ENCODE peak calls at places on chromosomes 6 and 20, in four cellular contexts. One of them, this sample, is unnamed.
A peak's percentile ranks its signal among the peaks of the same experiment; 100 is the strongest.

GRCh38 chr6:39302669-39303424 is 11.4 kb downstream of the KCNK17 start:
- DNase-seq in lung: peak; percentile 89
- DNase-seq in tibial artery: peak; percentile 72
- DNase-seq in K562: peak; percentile 92
- DNase-seq in this sample: peak; percentile 96

GRCh38 chr20:15079594-15080340 is 742.4 kb upstream of the FLRT3 start:
- DNase-seq in K562: no peak
- DNase-seq in tibial artery: no peak
- DNase-seq in lung: no peak
- DNase-seq in this sample: no peak

GRCh38 chr20:51833326-51833725 is 31.0 kb upstream of the SALL4 start:
- DNase-seq in K562: no peak
- DNase-seq in tibial artery: no peak
- DNase-seq in lung: no peak
- DNase-seq in this sample: no peak

GRCh38 chr6:148257810-148258209 is 84.8 kb upstream of the SASH1 start:
- DNase-seq in lung: no peak
- DNase-seq in tibial artery: no peak
- DNase-seq in K562: no peak
- DNase-seq in this sample: no peak

GRCh38 chr6:56669585-56669984 is 26.9 kb upstream of the DST start:
- DNase-seq in K562: no peak
- DNase-seq in tibial artery: no peak
- DNase-seq in lung: no peak
- DNase-seq in this sample: no peak

GRCh38 chr6:154435400-154435945 is 75.0 kb downstream of the CNKSR3 start:
- DNase-seq in lung: no peak
- DNase-seq in tibial artery: no peak
- DNase-seq in K562: no peak
- DNase-seq in this sample: no peak

GRCh38 chr6:146913842-146914562 is 290.2 kb upstream of the STXBP5 start:
- DNase-seq in K562: peak; percentile 82
- DNase-seq in tibial artery: peak; percentile 76
- DNase-seq in lung: peak; percentile 77
- DNase-seq in this sample: no peak

GRCh38 chr6:44036196-44036595 is 91.1 kb downstream of the MRPL14 start:
- DNase-seq in tibial artery: no peak
- DNase-seq in K562: no peak
- DNase-seq in lung: no peak
- DNase-seq in this sample: peak; percentile 2

GRCh38 chr20:24060851-24061590 is 72.4 kb upstream of the GGTLC1 start:
- DNase-seq in tibial artery: no peak
- DNase-seq in lung: no peak
- DNase-seq in K562: no peak
- DNase-seq in this sample: no peak

GRCh38 chr6:160333841-160334240 is 14.3 kb upstream of the SLC22A3 start:
- DNase-seq in tibial artery: no peak
- DNase-seq in K562: no peak
- DNase-seq in lung: no peak
- DNase-seq in this sample: no peak

GRCh38 chr6:79170915-79171314 is 63.6 kb downstream of the HMGN3 start:
- DNase-seq in lung: no peak
- DNase-seq in tibial artery: no peak
- DNase-seq in K562: no peak
- DNase-seq in this sample: no peak

GRCh38 chr20:17910828-17911294 is 57.7 kb downstream of the SNX5 start:
- DNase-seq in K562: peak; percentile 62
- DNase-seq in tibial artery: peak; percentile 66
- DNase-seq in lung: peak; percentile 40
- DNase-seq in this sample: no peak

GRCh38 chr6:119126826-119127225 is 48.4 kb upstream of the FAM184A start:
- DNase-seq in K562: no peak
- DNase-seq in lung: no peak
- DNase-seq in tibial artery: no peak
- DNase-seq in this sample: no peak

GRCh38 chr6:142002825-142003405 is 129.8 kb upstream of the GJE1 start:
- DNase-seq in tibial artery: no peak
- DNase-seq in lung: no peak
- DNase-seq in K562: peak; percentile 7
- DNase-seq in this sample: no peak

GRCh38 chr6:137926207-137926731 is 59.2 kb downstream of the TNFAIP3 start:
- DNase-seq in lung: no peak
- DNase-seq in K562: peak; percentile 57
- DNase-seq in tibial artery: no peak
- DNase-seq in this sample: no peak

GRCh38 chr6:143337201-143337949 is 113.1 kb downstream of the ADAT2 start:
- DNase-seq in lung: no peak
- DNase-seq in K562: peak; percentile 60
- DNase-seq in tibial artery: no peak
- DNase-seq in this sample: peak; percentile 61

GRCh38 chr20:62822788-62823651 is 6.2 kb downstream of the COL9A3 start:
- DNase-seq in lung: no peak
- DNase-seq in K562: peak; percentile 93
- DNase-seq in tibial artery: no peak
- DNase-seq in this sample: peak; percentile 92

GRCh38 chr6:47631248-47632196 is 66.9 kb upstream of the ADGRF4 start:
- DNase-seq in K562: peak; percentile 48
- DNase-seq in tibial artery: no peak
- DNase-seq in lung: no peak
- DNase-seq in this sample: peak; percentile 23

DNA sequence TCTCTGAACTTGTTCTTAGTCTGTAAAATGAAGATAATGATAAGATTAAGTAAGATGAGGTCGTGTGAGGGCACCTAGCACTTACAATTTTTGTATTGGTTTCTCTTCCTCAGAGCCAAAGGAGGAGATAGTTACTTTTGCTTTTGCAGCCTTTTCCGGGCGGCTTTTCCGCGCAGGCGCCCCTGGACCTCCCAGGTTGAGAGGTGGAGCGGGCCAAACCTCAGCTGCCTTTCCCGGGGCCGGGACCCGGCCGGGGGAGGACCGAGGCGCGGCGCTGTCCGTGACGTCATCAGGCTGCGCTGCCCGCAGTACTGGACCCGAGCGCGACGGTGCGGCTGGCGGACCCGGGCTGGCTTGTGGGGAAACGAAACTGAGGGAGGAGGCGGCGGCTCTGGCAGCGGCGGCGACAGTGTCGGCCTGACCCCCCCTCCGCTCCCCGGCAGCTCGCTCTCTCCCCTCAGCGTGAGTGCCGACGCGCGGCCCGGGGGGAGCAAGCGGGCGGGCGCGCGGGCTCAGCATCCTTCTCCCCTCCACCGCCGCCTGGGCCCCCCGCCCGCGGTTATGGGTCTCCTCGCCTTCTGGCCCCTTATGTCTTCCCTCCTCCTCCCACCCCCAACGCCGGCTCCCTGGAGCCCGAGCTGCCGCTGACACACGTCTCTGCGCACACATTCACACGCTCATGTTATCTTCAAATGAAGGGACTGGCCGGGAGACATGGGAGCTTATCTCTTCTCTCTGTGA is at the start of gene CMTR1:
- DNase-seq in tibial artery: peak; percentile 91
- DNase-seq in K562: peak; percentile 99
- DNase-seq in lung: peak; percentile 96
- DNase-seq in this sample: peak; percentile 99
- H3K4me3 ChIP-seq in tibial artery: peak within 1 kb of the TSS; percentile 97
- H3K4me3 ChIP-seq in K562: peak within 1 kb of the TSS; percentile 88
- H3K4me3 ChIP-seq in lung: peak within 1 kb of the TSS; percentile 84
- H3K4me3 ChIP-seq in this sample: peak within 1 kb of the TSS; percentile 93

DNA sequence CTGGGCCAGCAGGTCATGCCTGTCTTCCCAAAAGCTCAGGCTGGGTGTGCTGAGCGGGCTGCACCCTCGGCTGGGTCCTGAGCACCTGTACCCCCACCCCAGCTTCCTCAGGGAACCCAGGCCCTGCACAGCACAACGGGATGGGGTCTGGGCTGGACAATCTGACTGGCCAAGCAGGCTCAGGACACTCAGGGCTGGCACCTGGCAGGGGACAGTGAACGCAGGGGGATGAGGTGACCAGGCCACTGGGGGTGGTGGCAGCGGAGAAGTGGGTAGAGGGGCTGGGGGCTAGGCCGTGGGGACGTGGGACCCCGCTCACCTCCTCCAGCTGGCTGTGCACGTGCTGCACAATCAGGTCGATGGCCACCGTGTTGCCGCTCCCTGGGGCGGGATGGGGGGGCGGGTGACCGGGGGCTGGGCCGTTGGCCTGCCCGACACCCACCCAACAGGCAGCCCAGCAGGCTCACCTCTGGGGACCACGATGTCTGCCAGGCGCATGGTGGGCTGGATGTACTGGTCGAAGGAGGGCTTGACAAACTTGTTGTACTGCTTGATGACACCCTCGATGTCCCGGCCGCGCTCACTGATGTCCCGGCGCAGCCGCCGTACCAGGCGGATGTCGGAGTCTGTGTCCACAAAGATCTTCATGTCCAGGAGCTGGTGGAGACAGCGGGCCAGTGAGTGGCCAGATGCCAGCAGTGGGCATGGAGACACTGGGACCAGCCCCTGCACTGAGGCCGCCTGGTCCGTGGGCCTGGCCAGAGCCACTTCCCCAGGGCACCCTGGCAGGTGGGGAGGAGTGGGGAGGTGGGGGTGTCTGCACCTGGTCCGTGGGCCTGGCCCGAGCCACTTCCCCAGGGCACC is 11.9 kb downstream of the UCKL1 start:
- DNase-seq in tibial artery: no peak
- DNase-seq in K562: no peak
- DNase-seq in lung: no peak
- DNase-seq in this sample: no peak
- H3K36me3 ChIP-seq in tibial artery: peaks cover 37% of the 10 kb centered on the region
- H3K36me3 ChIP-seq in K562: peaks cover 72% of the 10 kb centered on the region
- H3K36me3 ChIP-seq in lung: peaks cover 13% of the 10 kb centered on the region
- H3K36me3 ChIP-seq in this sample: peaks cover 9% of the 10 kb centered on the region

GRCh38 chr6:31007694-31008093 is 2.6 kb upstream of the MUC22 start:
- DNase-seq in tibial artery: no peak
- DNase-seq in lung: no peak
- DNase-seq in K562: no peak
- DNase-seq in this sample: no peak

GRCh38 chr6:31005249-31006020 is 4.8 kb upstream of the MUC22 start:
- DNase-seq in tibial artery: no peak
- DNase-seq in K562: no peak
- DNase-seq in lung: peak; percentile 33
- DNase-seq in this sample: no peak

GRCh38 chr6:31004285-31004684 is 6.0 kb upstream of the MUC22 start:
- DNase-seq in K562: no peak
- DNase-seq in tibial artery: no peak
- DNase-seq in lung: no peak
- DNase-seq in this sample: no peak

GRCh38 chr6:31001489-31001888 is 8.8 kb upstream of the MUC22 start:
- DNase-seq in K562: no peak
- DNase-seq in lung: no peak
- DNase-seq in tibial artery: no peak
- DNase-seq in this sample: no peak

GRCh38 chr6:31004794-31005193 is 5.5 kb upstream of the MUC22 start:
- DNase-seq in tibial artery: no peak
- DNase-seq in K562: no peak
- DNase-seq in lung: no peak
- DNase-seq in this sample: no peak
- H3K27ac ChIP-seq in tibial artery: no peak overlapping the region
- H3K27ac ChIP-seq in K562: no peak overlapping the region
- H3K27ac ChIP-seq in lung: peak overlapping the region; percentile 66
- H3K27ac ChIP-seq in this sample: no peak overlapping the region

GRCh38 chr20:36455972-36456625 is 85.2 kb upstream of the MYL9 start:
- DNase-seq in tibial artery: no peak
- DNase-seq in lung: no peak
- DNase-seq in K562: no peak
- DNase-seq in this sample: no peak

GRCh38 chr20:36449663-36450062 is 91.7 kb upstream of the MYL9 start:
- DNase-seq in tibial artery: no peak
- DNase-seq in K562: no peak
- DNase-seq in lung: no peak
- DNase-seq in this sample: no peak

GRCh38 chr20:36454664-36455427 is 86.5 kb upstream of the MYL9 start:
- DNase-seq in tibial artery: no peak
- DNase-seq in lung: no peak
- DNase-seq in K562: no peak
- DNase-seq in this sample: no peak
- H3K4me3 ChIP-seq in tibial artery: peak overlapping the region; percentile 11
- H3K4me3 ChIP-seq in lung: no peak overlapping the region
- H3K4me3 ChIP-seq in K562: no peak overlapping the region
- H3K4me3 ChIP-seq in this sample: no peak overlapping the region

GRCh38 chr6:15854378-15854777 is 191.6 kb upstream of the DTNBP1 start:
- DNase-seq in tibial artery: no peak
- DNase-seq in K562: no peak
- DNase-seq in lung: no peak
- DNase-seq in this sample: no peak

GRCh38 chr6:15853259-15853658 is 190.4 kb upstream of the DTNBP1 start:
- DNase-seq in K562: no peak
- DNase-seq in tibial artery: no peak
- DNase-seq in lung: no peak
- DNase-seq in this sample: no peak

GRCh38 chr6:15852289-15852688 is 189.5 kb upstream of the DTNBP1 start:
- DNase-seq in lung: no peak
- DNase-seq in tibial artery: no peak
- DNase-seq in K562: no peak
- DNase-seq in this sample: no peak

GRCh38 chr6:15855311-15855710 is 192.5 kb upstream of the DTNBP1 start:
- DNase-seq in tibial artery: no peak
- DNase-seq in lung: no peak
- DNase-seq in K562: no peak
- DNase-seq in this sample: no peak
- H3K36me3 ChIP-seq in tibial artery: no peaks in the 10 kb centered on the region
- H3K36me3 ChIP-seq in lung: no peaks in the 10 kb centered on the region
- H3K36me3 ChIP-seq in K562: no peaks in the 10 kb centered on the region
- H3K36me3 ChIP-seq in this sample: no peaks in the 10 kb centered on the region